ENCODE peak calls at places on chromosomes 5 and 9, in eight cellular contexts. One of them, this sample, is unnamed.

GRCh38 chr5:135398160-135398854 is 724 bp downstream of the MACROH2A1 start:
- DNase-seq in kidney tubule cell: peak
- DNase-seq in astrocyte of the spinal cord: peak
- DNase-seq in NCI-H2081: peak
- DNase-seq in activated naive CD8-positive, alpha-beta T cell treated with anti-CD3 and anti-CD28 coated beads, Interleukin-2, amount 50 U/mL, for 24 hours: peak
- DNase-seq in iris pigment epithelial cell: peak
- DNase-seq in Calu3: peak
- DNase-seq in aorta: peak
- DNase-seq in this sample: peak

GRCh38 chr9:131080589-131080988 is 15.7 kb upstream of the AIF1L start:
- DNase-seq in kidney tubule cell: peak
- DNase-seq in astrocyte of the spinal cord: no peak
- DNase-seq in NCI-H2081: no peak
- DNase-seq in activated naive CD8-positive, alpha-beta T cell treated with anti-CD3 and anti-CD28 coated beads, Interleukin-2, amount 50 U/mL, for 24 hours: no peak
- DNase-seq in iris pigment epithelial cell: no peak
- DNase-seq in Calu3: no peak
- DNase-seq in aorta: no peak
- DNase-seq in this sample: no peak

GRCh38 chr5:139481580-139482049 is 943 bp downstream of the STING1 start:
- DNase-seq in kidney tubule cell: peak
- DNase-seq in astrocyte of the spinal cord: no peak
- DNase-seq in NCI-H2081: no peak
- DNase-seq in activated naive CD8-positive, alpha-beta T cell treated with anti-CD3 and anti-CD28 coated beads, Interleukin-2, amount 50 U/mL, for 24 hours: no peak
- DNase-seq in iris pigment epithelial cell: peak
- DNase-seq in Calu3: peak
- DNase-seq in aorta: no peak
- DNase-seq in this sample: no peak

GRCh38 chr5:116378007-116378831 is 196.4 kb downstream of the SEMA6A start:
- DNase-seq in kidney tubule cell: no peak
- DNase-seq in astrocyte of the spinal cord: no peak
- DNase-seq in NCI-H2081: peak
- DNase-seq in activated naive CD8-positive, alpha-beta T cell treated with anti-CD3 and anti-CD28 coated beads, Interleukin-2, amount 50 U/mL, for 24 hours: no peak
- DNase-seq in iris pigment epithelial cell: no peak
- DNase-seq in Calu3: no peak
- DNase-seq in aorta: no peak
- DNase-seq in this sample: no peak

GRCh38 chr9:23752859-23753258 is 73.2 kb downstream of the ELAVL2 start:
- DNase-seq in kidney tubule cell: no peak
- DNase-seq in astrocyte of the spinal cord: no peak
- DNase-seq in NCI-H2081: no peak
- DNase-seq in activated naive CD8-positive, alpha-beta T cell treated with anti-CD3 and anti-CD28 coated beads, Interleukin-2, amount 50 U/mL, for 24 hours: no peak
- DNase-seq in iris pigment epithelial cell: no peak
- DNase-seq in Calu3: no peak
- DNase-seq in aorta: no peak
- DNase-seq in this sample: no peak

GRCh38 chr5:180832638-180833068 is 28.4 kb downstream of the ZFP62 start:
- DNase-seq in kidney tubule cell: no peak
- DNase-seq in astrocyte of the spinal cord: no peak
- DNase-seq in NCI-H2081: no peak
- DNase-seq in activated naive CD8-positive, alpha-beta T cell treated with anti-CD3 and anti-CD28 coated beads, Interleukin-2, amount 50 U/mL, for 24 hours: peak
- DNase-seq in iris pigment epithelial cell: no peak
- DNase-seq in Calu3: no peak
- DNase-seq in aorta: no peak
- DNase-seq in this sample: no peak

GRCh38 chr9:89533396-89534187 is 35.7 kb upstream of the SEMA4D start:
- DNase-seq in kidney tubule cell: no peak
- DNase-seq in astrocyte of the spinal cord: no peak
- DNase-seq in NCI-H2081: no peak
- DNase-seq in activated naive CD8-positive, alpha-beta T cell treated with anti-CD3 and anti-CD28 coated beads, Interleukin-2, amount 50 U/mL, for 24 hours: no peak
- DNase-seq in iris pigment epithelial cell: no peak
- DNase-seq in Calu3: no peak
- DNase-seq in aorta: no peak
- DNase-seq in this sample: no peak

GRCh38 chr5:102670224-102670836 is 84.8 kb upstream of the PAM start:
- DNase-seq in kidney tubule cell: peak
- DNase-seq in astrocyte of the spinal cord: no peak
- DNase-seq in NCI-H2081: no peak
- DNase-seq in activated naive CD8-positive, alpha-beta T cell treated with anti-CD3 and anti-CD28 coated beads, Interleukin-2, amount 50 U/mL, for 24 hours: peak
- DNase-seq in iris pigment epithelial cell: peak
- DNase-seq in Calu3: peak
- DNase-seq in aorta: no peak
- DNase-seq in this sample: no peak

GRCh38 chr5:177555228-177555627 is 865 bp upstream of the FAM193B start:
- DNase-seq in kidney tubule cell: no peak
- DNase-seq in astrocyte of the spinal cord: no peak
- DNase-seq in NCI-H2081: no peak
- DNase-seq in activated naive CD8-positive, alpha-beta T cell treated with anti-CD3 and anti-CD28 coated beads, Interleukin-2, amount 50 U/mL, for 24 hours: no peak
- DNase-seq in iris pigment epithelial cell: no peak
- DNase-seq in Calu3: no peak
- DNase-seq in aorta: no peak
- DNase-seq in this sample: no peak

GRCh38 chr5:119275873-119276214 is 80.0 kb upstream of the TNFAIP8 start:
- DNase-seq in kidney tubule cell: no peak
- DNase-seq in astrocyte of the spinal cord: no peak
- DNase-seq in NCI-H2081: no peak
- DNase-seq in activated naive CD8-positive, alpha-beta T cell treated with anti-CD3 and anti-CD28 coated beads, Interleukin-2, amount 50 U/mL, for 24 hours: peak
- DNase-seq in iris pigment epithelial cell: no peak
- DNase-seq in Calu3: no peak
- DNase-seq in aorta: no peak
- DNase-seq in this sample: no peak

GRCh38 chr9:131254107-131254491 is 22.2 kb downstream of the FAM78A start:
- DNase-seq in kidney tubule cell: no peak
- DNase-seq in astrocyte of the spinal cord: no peak
- DNase-seq in NCI-H2081: no peak
- DNase-seq in activated naive CD8-positive, alpha-beta T cell treated with anti-CD3 and anti-CD28 coated beads, Interleukin-2, amount 50 U/mL, for 24 hours: no peak
- DNase-seq in iris pigment epithelial cell: no peak
- DNase-seq in Calu3: no peak
- DNase-seq in aorta: no peak
- DNase-seq in this sample: no peak

GRCh38 chr9:1100945-1101344 is 50.8 kb downstream of the DMRT2 start:
- DNase-seq in kidney tubule cell: peak
- DNase-seq in astrocyte of the spinal cord: peak
- DNase-seq in NCI-H2081: no peak
- DNase-seq in activated naive CD8-positive, alpha-beta T cell treated with anti-CD3 and anti-CD28 coated beads, Interleukin-2, amount 50 U/mL, for 24 hours: no peak
- DNase-seq in iris pigment epithelial cell: peak
- DNase-seq in Calu3: no peak
- DNase-seq in aorta: no peak
- DNase-seq in this sample: peak

GRCh38 chr9:135076876-135077430 is 10.5 kb upstream of the OLFM1 start:
- DNase-seq in kidney tubule cell: no peak
- DNase-seq in astrocyte of the spinal cord: no peak
- DNase-seq in NCI-H2081: no peak
- DNase-seq in activated naive CD8-positive, alpha-beta T cell treated with anti-CD3 and anti-CD28 coated beads, Interleukin-2, amount 50 U/mL, for 24 hours: no peak
- DNase-seq in iris pigment epithelial cell: no peak
- DNase-seq in Calu3: no peak
- DNase-seq in aorta: no peak
- DNase-seq in this sample: no peak

GRCh38 chr5:172724658-172725183 is 46.3 kb downstream of the DUSP1 start:
- DNase-seq in kidney tubule cell: no peak
- DNase-seq in astrocyte of the spinal cord: no peak
- DNase-seq in NCI-H2081: no peak
- DNase-seq in activated naive CD8-positive, alpha-beta T cell treated with anti-CD3 and anti-CD28 coated beads, Interleukin-2, amount 50 U/mL, for 24 hours: no peak
- DNase-seq in iris pigment epithelial cell: no peak
- DNase-seq in Calu3: no peak
- DNase-seq in aorta: peak
- DNase-seq in this sample: no peak

GRCh38 chr9:134214395-134214765 is 50.0 kb upstream of the RNU6ATAC start:
- DNase-seq in kidney tubule cell: no peak
- DNase-seq in astrocyte of the spinal cord: no peak
- DNase-seq in NCI-H2081: no peak
- DNase-seq in activated naive CD8-positive, alpha-beta T cell treated with anti-CD3 and anti-CD28 coated beads, Interleukin-2, amount 50 U/mL, for 24 hours: peak
- DNase-seq in iris pigment epithelial cell: no peak
- DNase-seq in Calu3: no peak
- DNase-seq in aorta: no peak
- DNase-seq in this sample: no peak

GRCh38 chr5:139342423-139342723 is 719 bp downstream of the PAIP2 start:
- DNase-seq in kidney tubule cell: no peak
- DNase-seq in astrocyte of the spinal cord: no peak
- DNase-seq in NCI-H2081: no peak
- DNase-seq in activated naive CD8-positive, alpha-beta T cell treated with anti-CD3 and anti-CD28 coated beads, Interleukin-2, amount 50 U/mL, for 24 hours: no peak
- DNase-seq in iris pigment epithelial cell: no peak
- DNase-seq in Calu3: no peak
- DNase-seq in aorta: no peak
- DNase-seq in this sample: no peak

GRCh38 chr5:95760291-95761191 is 29.4 kb downstream of the RHOBTB3 start:
- DNase-seq in kidney tubule cell: peak
- DNase-seq in astrocyte of the spinal cord: peak
- DNase-seq in NCI-H2081: no peak
- DNase-seq in activated naive CD8-positive, alpha-beta T cell treated with anti-CD3 and anti-CD28 coated beads, Interleukin-2, amount 50 U/mL, for 24 hours: no peak
- DNase-seq in iris pigment epithelial cell: peak
- DNase-seq in Calu3: no peak
- DNase-seq in aorta: no peak
- DNase-seq in this sample: no peak

GRCh38 chr9:89555426-89556375 is 49.1 kb upstream of the GADD45G start:
- DNase-seq in kidney tubule cell: peak
- DNase-seq in astrocyte of the spinal cord: peak
- DNase-seq in NCI-H2081: no peak
- DNase-seq in activated naive CD8-positive, alpha-beta T cell treated with anti-CD3 and anti-CD28 coated beads, Interleukin-2, amount 50 U/mL, for 24 hours: no peak
- DNase-seq in iris pigment epithelial cell: peak
- DNase-seq in Calu3: no peak
- DNase-seq in aorta: no peak
- DNase-seq in this sample: no peak

GRCh38 chr9:26216702-26217101 is 538.5 kb upstream of the TUSC1 start:
- DNase-seq in kidney tubule cell: no peak
- DNase-seq in astrocyte of the spinal cord: no peak
- DNase-seq in NCI-H2081: no peak
- DNase-seq in activated naive CD8-positive, alpha-beta T cell treated with anti-CD3 and anti-CD28 coated beads, Interleukin-2, amount 50 U/mL, for 24 hours: no peak
- DNase-seq in iris pigment epithelial cell: no peak
- DNase-seq in Calu3: no peak
- DNase-seq in aorta: no peak
- DNase-seq in this sample: no peak

GRCh38 chr9:109313351-109313750 is 7.5 kb downstream of the EPB41L4B start:
- DNase-seq in kidney tubule cell: no peak
- DNase-seq in astrocyte of the spinal cord: no peak
- DNase-seq in NCI-H2081: no peak
- DNase-seq in activated naive CD8-positive, alpha-beta T cell treated with anti-CD3 and anti-CD28 coated beads, Interleukin-2, amount 50 U/mL, for 24 hours: no peak
- DNase-seq in iris pigment epithelial cell: no peak
- DNase-seq in Calu3: no peak
- DNase-seq in aorta: no peak
- DNase-seq in this sample: no peak

GRCh38 chr5:156505101-156505500 is 178.1 kb downstream of the SGCD start:
- DNase-seq in kidney tubule cell: no peak
- DNase-seq in astrocyte of the spinal cord: no peak
- DNase-seq in NCI-H2081: peak
- DNase-seq in activated naive CD8-positive, alpha-beta T cell treated with anti-CD3 and anti-CD28 coated beads, Interleukin-2, amount 50 U/mL, for 24 hours: no peak
- DNase-seq in iris pigment epithelial cell: no peak
- DNase-seq in Calu3: no peak
- DNase-seq in aorta: no peak
- DNase-seq in this sample: no peak

GRCh38 chr5:34686762-34687268 is 30.7 kb downstream of the RAI14 start:
- DNase-seq in kidney tubule cell: peak
- DNase-seq in astrocyte of the spinal cord: peak
- DNase-seq in NCI-H2081: no peak
- DNase-seq in activated naive CD8-positive, alpha-beta T cell treated with anti-CD3 and anti-CD28 coated beads, Interleukin-2, amount 50 U/mL, for 24 hours: no peak
- DNase-seq in iris pigment epithelial cell: peak
- DNase-seq in Calu3: peak
- DNase-seq in aorta: peak
- DNase-seq in this sample: no peak

GRCh38 chr9:78127271-78128225 is 95.9 kb upstream of the GNAQ start:
- DNase-seq in kidney tubule cell: no peak
- DNase-seq in astrocyte of the spinal cord: no peak
- DNase-seq in NCI-H2081: no peak
- DNase-seq in activated naive CD8-positive, alpha-beta T cell treated with anti-CD3 and anti-CD28 coated beads, Interleukin-2, amount 50 U/mL, for 24 hours: no peak
- DNase-seq in iris pigment epithelial cell: no peak
- DNase-seq in Calu3: no peak
- DNase-seq in aorta: no peak
- DNase-seq in this sample: no peak

GRCh38 chr5:181118369-181118768 is 12.6 kb downstream of the OR2V1 start:
- DNase-seq in kidney tubule cell: no peak
- DNase-seq in astrocyte of the spinal cord: no peak
- DNase-seq in NCI-H2081: no peak
- DNase-seq in activated naive CD8-positive, alpha-beta T cell treated with anti-CD3 and anti-CD28 coated beads, Interleukin-2, amount 50 U/mL, for 24 hours: no peak
- DNase-seq in iris pigment epithelial cell: no peak
- DNase-seq in Calu3: no peak
- DNase-seq in aorta: no peak
- DNase-seq in this sample: no peak

GRCh38 chr5:172714491-172715420 is 56.2 kb downstream of the DUSP1 start:
- DNase-seq in kidney tubule cell: peak
- DNase-seq in astrocyte of the spinal cord: peak
- DNase-seq in NCI-H2081: peak
- DNase-seq in activated naive CD8-positive, alpha-beta T cell treated with anti-CD3 and anti-CD28 coated beads, Interleukin-2, amount 50 U/mL, for 24 hours: peak
- DNase-seq in iris pigment epithelial cell: peak
- DNase-seq in Calu3: peak
- DNase-seq in aorta: peak
- DNase-seq in this sample: no peak

GRCh38 chr5:43007246-43007910 is 32.7 kb downstream of the ANXA2R start:
- DNase-seq in kidney tubule cell: peak
- DNase-seq in astrocyte of the spinal cord: peak
- DNase-seq in NCI-H2081: peak
- DNase-seq in activated naive CD8-positive, alpha-beta T cell treated with anti-CD3 and anti-CD28 coated beads, Interleukin-2, amount 50 U/mL, for 24 hours: peak
- DNase-seq in iris pigment epithelial cell: peak
- DNase-seq in Calu3: peak
- DNase-seq in aorta: peak
- DNase-seq in this sample: no peak

GRCh38 chr5:139473105-139473504 is 2.3 kb downstream of the SMIM33 start:
- DNase-seq in kidney tubule cell: no peak
- DNase-seq in astrocyte of the spinal cord: peak
- DNase-seq in NCI-H2081: no peak
- DNase-seq in activated naive CD8-positive, alpha-beta T cell treated with anti-CD3 and anti-CD28 coated beads, Interleukin-2, amount 50 U/mL, for 24 hours: no peak
- DNase-seq in iris pigment epithelial cell: no peak
- DNase-seq in Calu3: no peak
- DNase-seq in aorta: no peak
- DNase-seq in this sample: peak

GRCh38 chr5:170221319-170221718 is 11.5 kb upstream of the C5orf58 start:
- DNase-seq in kidney tubule cell: no peak
- DNase-seq in astrocyte of the spinal cord: peak
- DNase-seq in NCI-H2081: no peak
- DNase-seq in activated naive CD8-positive, alpha-beta T cell treated with anti-CD3 and anti-CD28 coated beads, Interleukin-2, amount 50 U/mL, for 24 hours: no peak
- DNase-seq in iris pigment epithelial cell: peak
- DNase-seq in Calu3: no peak
- DNase-seq in aorta: no peak
- DNase-seq in this sample: peak

GRCh38 chr5:134003064-134003956 is 1.5 kb downstream of the VDAC1 start:
- DNase-seq in kidney tubule cell: no peak
- DNase-seq in astrocyte of the spinal cord: no peak
- DNase-seq in NCI-H2081: peak
- DNase-seq in activated naive CD8-positive, alpha-beta T cell treated with anti-CD3 and anti-CD28 coated beads, Interleukin-2, amount 50 U/mL, for 24 hours: peak
- DNase-seq in iris pigment epithelial cell: no peak
- DNase-seq in Calu3: no peak
- DNase-seq in aorta: no peak
- DNase-seq in this sample: no peak

GRCh38 chr9:108166509-108166908 is 676.9 kb upstream of the KLF4 start:
- DNase-seq in kidney tubule cell: no peak
- DNase-seq in astrocyte of the spinal cord: no peak
- DNase-seq in NCI-H2081: no peak
- DNase-seq in activated naive CD8-positive, alpha-beta T cell treated with anti-CD3 and anti-CD28 coated beads, Interleukin-2, amount 50 U/mL, for 24 hours: no peak
- DNase-seq in iris pigment epithelial cell: no peak
- DNase-seq in Calu3: no peak
- DNase-seq in aorta: no peak
- DNase-seq in this sample: no peak

This sample was measured in NT2/D1.